ENCODE peak calls at places on chromosomes 16 and 17, in five cellular contexts. E, L, G, C and P are unnamed samples.

GRCh38 chr16:64543401-64543800 is 578.5 kb downstream of the CDH11 start:
- DNase-seq in E (no peak), L (no peak), G (no peak), C (peak; percentile 3), P (no peak)

GRCh38 chr17:19387921-19388521 is 1.0 kb upstream of the MFAP4 start:
- DNase-seq in E (no peak), L (no peak), G (no peak), C (peak; percentile 82), P (no peak)

GRCh38 chr17:19975601-19976000 is 2.0 kb downstream of the AKAP10 start:
- DNase-seq in E (no peak), L (no peak), G (no peak), C (no peak), P (no peak)

GRCh38 chr17:41467546-41467945 is 360 bp upstream of the KRT32 start:
- DNase-seq in E (no peak), L (no peak), G (no peak), C (no peak), P (no peak)

GRCh38 chr16:67917852-67918236 is 13.8 kb downstream of the CTRL start:
- DNase-seq in E (peak; percentile 84), L (no peak), G (no peak), C (peak; percentile 91), P (peak; percentile 59)

GRCh38 chr17:4310349-4311060 is 46.7 kb upstream of the ANKFY1 start:
- DNase-seq in E (no peak), L (peak; percentile 8), G (no peak), C (no peak), P (no peak)

GRCh38 chr16:6096931-6097665 is 999.5 kb upstream of the EEF2KMT start:
- DNase-seq in E (no peak), L (no peak), G (no peak), C (no peak), P (no peak)

GRCh38 chr17:77315010-77315409 is 174.2 kb downstream of the SEC14L1 start:
- DNase-seq in E (no peak), L (no peak), G (no peak), C (no peak), P (no peak)

GRCh38 chr16:21684199-21684598 is 20.4 kb downstream of the OTOA start:
- DNase-seq in E (no peak), L (no peak), G (no peak), C (no peak), P (no peak)

GRCh38 chr17:80124351-80124981 is 22.5 kb downstream of the EIF4A3 start:
- DNase-seq in E (no peak), L (no peak), G (no peak), C (no peak), P (no peak)

GRCh38 chr17:16872836-16873653 is 98.9 kb downstream of the TNFRSF13B start:
- DNase-seq in E (no peak), L (no peak), G (peak; percentile 4), C (peak; percentile 47), P (no peak)

GRCh38 chr17:80961931-80962330 is 29.7 kb upstream of the CHMP6 start:
- DNase-seq in E (no peak), L (no peak), G (no peak), C (no peak), P (no peak)

GRCh38 chr17:40373324-40373723 is 8.8 kb upstream of the GJD3 start:
- DNase-seq in E (peak; percentile 15), L (no peak), G (no peak), C (peak; percentile 46), P (no peak)

GRCh38 chr16:50593410-50594139 is 45.4 kb downstream of the NKD1 start:
- DNase-seq in E (no peak), L (no peak), G (no peak), C (no peak), P (no peak)

GRCh38 chr17:16935786-16936185 is 36.1 kb downstream of the TNFRSF13B start:
- DNase-seq in E (no peak), L (no peak), G (no peak), C (no peak), P (no peak)

GRCh38 chr17:46962374-46962790 is 16.7 kb downstream of the RPRML start:
- DNase-seq in E (peak; percentile 9), L (no peak), G (no peak), C (peak; percentile 76), P (no peak)

GRCh38 chr17:66459811-66460270 is 157.4 kb downstream of the PRKCA start:
- DNase-seq in E (peak; percentile 97), L (no peak), G (no peak), C (peak; percentile 93), P (no peak)

GRCh38 chr16:27174798-27175197 is 28.5 kb upstream of the KDM8 start:
- DNase-seq in E (peak; percentile 73), L (no peak), G (no peak), C (peak; percentile 26), P (no peak)